ENCODE peak calls at places on chromosomes 1 and 21, in four cellular contexts. P is psoas muscle; V is lower leg skin; K is stimulated activated CD8-positive, alpha-beta memory T cell treated with anti-CD3 and anti-CD28 coated beads, Interleukin-4, amount 100 ng/mL, for 4 hours. E is an unnamed sample.

GRCh38 chr1:4803335-4803734 is 148.9 kb downstream of the AJAP1 start:
- DNase-seq in K (no peak), V (no peak), P (no peak), E (no peak)

GRCh38 chr1:226666714-226667113 is 72.4 kb downstream of the ITPKB start:
- DNase-seq in P (peak), V (no peak), K (no peak), E (no peak)

GRCh38 chr1:19750101-19750881 is 49.4 kb downstream of the TMCO4 start:
- DNase-seq in V (no peak), P (no peak), K (no peak), E (no peak)

GRCh38 chr1:235586992-235587391 is 62.6 kb downstream of the GNG4 start:
- DNase-seq in V (no peak), P (no peak), K (no peak), E (no peak)

GRCh38 chr1:154400381-154400801 is 4.8 kb upstream of the IL6R start:
- DNase-seq in K (no peak), P (no peak), V (no peak), E (no peak)

GRCh38 chr21:15669247-15669646 is 60.5 kb upstream of the USP25 start:
- DNase-seq in P (no peak), K (no peak), V (no peak), E (no peak)

GRCh38 chr1:192108143-192108542 is 50.1 kb upstream of the RGS18 start:
- DNase-seq in V (no peak), P (no peak), K (no peak), E (no peak)

GRCh38 chr1:156407344-156407743 is 38.3 kb downstream of the RHBG start:
- DNase-seq in K (no peak), P (peak), V (no peak), E (no peak)

GRCh38 chr1:47782414-47783165 is 214.6 kb downstream of the TRABD2B start:
- DNase-seq in K (no peak), P (peak), V (no peak), E (no peak)

GRCh38 chr1:114208659-114209215 is 55.1 kb upstream of the SYT6 start:
- DNase-seq in V (no peak), K (no peak), P (no peak), E (no peak)

GRCh38 chr1:203048555-203049051 is 22.3 kb downstream of the PPFIA4 start:
- DNase-seq in P (no peak), K (no peak), V (no peak), E (no peak)

GRCh38 chr1:69513621-69514020 is 54.1 kb upstream of the LRRC7 start:
- DNase-seq in K (no peak), V (no peak), P (no peak), E (no peak)

GRCh38 chr1:117657031-117657430 is 51.2 kb downstream of the TENT5C start:
- DNase-seq in P (peak), K (no peak), V (no peak), E (no peak)

GRCh38 chr1:75708910-75709309 is 15.6 kb upstream of the ACADM start:
- DNase-seq in P (no peak), K (no peak), V (no peak), E (no peak)

GRCh38 chr1:228809621-228810313 is 74.5 kb downstream of the RHOU start:
- DNase-seq in V (no peak), P (no peak), K (no peak), E (no peak)

GRCh38 chr1:45863117-45863670 is 59.8 kb downstream of the MAST2 start:
- DNase-seq in K (no peak), V (no peak), P (no peak), E (no peak)

GRCh38 chr1:42779725-42780124 is 5.1 kb upstream of the TMEM269 start:
- DNase-seq in K (no peak), P (no peak), V (no peak), E (no peak)

GRCh38 chr21:35593000-35593502 is 467.3 kb downstream of the SETD4 start:
- DNase-seq in V (no peak), P (no peak), K (no peak), E (no peak)

GRCh38 chr1:1073743-1074587 is at the start of gene RNF223:
- DNase-seq in P (no peak), V (no peak), K (no peak), E (no peak)

GRCh38 chr21:28805885-28806284 is 186.8 kb downstream of the LTN1 start:
- DNase-seq in P (no peak), K (no peak), V (peak), E (no peak)

GRCh38 chr1:229058716-229059115 is 212.2 kb upstream of the RAB4A start:
- DNase-seq in K (no peak), V (no peak), P (no peak), E (peak)

GRCh38 chr1:107405241-107405640 is 264.4 kb downstream of the NTNG1 start:
- DNase-seq in K (no peak), V (peak), P (no peak), E (no peak)

GRCh38 chr1:27940297-27940696 is 5.5 kb downstream of the SMPDL3B start:
- DNase-seq in K (peak), V (peak), P (peak), E (no peak)

GRCh38 chr1:230073371-230074035 is 6.5 kb downstream of the GALNT2 start:
- DNase-seq in P (peak), V (no peak), K (no peak), E (peak)

GRCh38 chr1:164510435-164510834 is 48.5 kb upstream of the PBX1 start:
- DNase-seq in K (no peak), P (no peak), V (no peak), E (no peak)

GRCh38 chr1:173914366-173914871 is 2.7 kb downstream of the SERPINC1 start:
- DNase-seq in K (no peak), P (no peak), V (no peak), E (no peak)

GRCh38 chr1:61049850-61050540 is 32.4 kb upstream of the NFIA start:
- DNase-seq in K (peak), P (peak), V (peak), E (peak)

GRCh38 chr1:238466459-238466858 is 575.7 kb upstream of the ZP4 start:
- DNase-seq in P (no peak), K (no peak), V (no peak), E (no peak)

GRCh38 chr1:246515390-246516005 is 8.4 kb upstream of the SMYD3 start:
- DNase-seq in P (no peak), V (no peak), K (no peak), E (no peak)

GRCh38 chr1:100606438-100606837 is 68.5 kb downstream of the GPR88 start:
- DNase-seq in K (no peak), P (no peak), V (no peak), E (no peak)

GRCh38 chr1:29856663-29857224 is 620.4 kb downstream of the PTPRU start:
- DNase-seq in P (no peak), V (no peak), K (no peak), E (no peak)

GRCh38 chr1:162823231-162823630 is 32.7 kb downstream of the HSD17B7 start:
- DNase-seq in P (no peak), K (no peak), V (no peak), E (no peak)

E was measured in heart left ventricle.